ENCODE peak calls at places on chromosome 1, in four cellular contexts. J is fibroblast of pulmonary artery, S is skeletal muscle cell, T is fibroblast of the aortic adventitia. G is an unnamed sample.

GRCh38 chr1:48203287-48203900 is 19.1 kb upstream of the SLC5A9 start:
- DNase-seq in J (peak; percentile 44), S (no peak), T (peak; percentile 35), G (no peak)

GRCh38 chr1:229440821-229441537 is 7.1 kb upstream of the ACTA1 start:
- DNase-seq in J (peak; percentile 65), S (peak; percentile 31), T (peak; percentile 60), G (peak; percentile 42)

GRCh38 chr1:212525479-212526110 is 83.0 kb upstream of the ATF3 start:
- DNase-seq in J (no peak), S (no peak), T (no peak), G (peak; percentile 23)

GRCh38 chr1:43525995-43526394 is 4.7 kb upstream of the PTPRF start:
- DNase-seq in J (peak; percentile 68), S (peak; percentile 7), T (peak; percentile 73), G (peak; percentile 76)

GRCh38 chr1:41626616-41627375 is 142.3 kb upstream of the EDN2 start:
- DNase-seq in J (no peak), S (no peak), T (peak; percentile 25), G (peak; percentile 62)

GRCh38 chr1:212238552-212238951 is 46.7 kb upstream of the PPP2R5A start:
- DNase-seq in J (no peak), S (no peak), T (peak; percentile 68), G (peak; percentile 27)

GRCh38 chr1:99465176-99465900 is 180.6 kb upstream of the PALMD start:
- DNase-seq in J (peak; percentile 44), S (peak; percentile 85), T (peak; percentile 73), G (peak; percentile 92)

GRCh38 chr1:233661376-233662159 is 47.7 kb downstream of the KCNK1 start:
- DNase-seq in J (no peak), S (no peak), T (no peak), G (no peak)

GRCh38 chr1:47935856-47936255 is 61.3 kb downstream of the TRABD2B start:
- DNase-seq in J (no peak), S (no peak), T (no peak), G (no peak)

GRCh38 chr1:65075123-65075976 is 72.7 kb upstream of the AK4 start:
- DNase-seq in J (peak; percentile 85), S (no peak), T (peak; percentile 79), G (peak; percentile 68)

GRCh38 chr1:71464016-71464415 is 383.2 kb upstream of the ZRANB2 start:
- DNase-seq in J (no peak), S (no peak), T (peak; percentile 10), G (peak; percentile 29)

GRCh38 chr1:202107321-202107761 is 15.4 kb upstream of the GPR37L1 start:
- DNase-seq in J (no peak), S (no peak), T (no peak), G (no peak)

DNA sequence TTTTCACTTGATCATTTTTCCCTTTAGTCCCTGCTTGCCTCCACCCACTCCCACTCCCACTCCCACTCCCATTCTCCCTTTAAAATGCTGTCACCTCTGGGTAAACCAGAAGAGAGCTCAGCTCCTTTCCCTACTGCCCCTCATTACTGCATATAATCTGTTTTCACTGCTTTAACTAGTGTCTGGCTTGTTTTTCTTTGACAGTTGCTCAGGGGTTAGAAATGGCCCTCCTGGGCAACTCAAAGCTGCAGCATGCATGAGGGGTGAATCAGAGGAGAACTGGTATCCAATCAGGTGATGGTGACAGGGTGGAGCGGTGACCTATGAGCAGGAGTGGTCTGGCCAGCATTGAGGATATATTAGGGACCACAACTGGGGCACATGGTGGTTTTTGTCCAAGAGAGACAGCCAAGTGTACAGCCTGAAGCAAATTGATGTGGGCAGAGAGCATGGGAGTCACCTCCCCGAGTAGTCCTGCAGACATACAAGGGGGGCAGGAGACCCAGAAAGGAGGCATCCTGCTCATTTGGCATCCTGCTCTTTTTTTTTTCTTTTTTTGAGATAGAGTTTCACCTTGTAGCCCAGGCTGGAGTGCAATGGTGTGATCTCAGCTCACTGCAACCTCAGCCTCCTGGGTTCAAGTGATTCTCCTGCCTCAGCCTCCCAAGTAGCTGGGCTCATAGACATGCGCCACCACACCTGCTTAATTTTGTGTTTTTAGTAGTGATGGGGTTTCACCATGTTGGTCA is 42.7 kb upstream of the SRSF10 start:
- DNase-seq in J (peak; percentile 75), S (peak; percentile 73), T (peak; percentile 86), G (peak; percentile 74)
- H3K4me3 ChIP-seq in J (no peak overlapping the region), S (no peak overlapping the region), T (no peak overlapping the region), G (no peak overlapping the region)

GRCh38 chr1:39150779-39151178 is 53.7 kb upstream of the MACF1 start:
- DNase-seq in J (no peak), S (no peak), T (no peak), G (no peak)
- H3K4me3 ChIP-seq in J (no peak overlapping the region), S (no peak overlapping the region), T (no peak overlapping the region), G (no peak overlapping the region)

DNA sequence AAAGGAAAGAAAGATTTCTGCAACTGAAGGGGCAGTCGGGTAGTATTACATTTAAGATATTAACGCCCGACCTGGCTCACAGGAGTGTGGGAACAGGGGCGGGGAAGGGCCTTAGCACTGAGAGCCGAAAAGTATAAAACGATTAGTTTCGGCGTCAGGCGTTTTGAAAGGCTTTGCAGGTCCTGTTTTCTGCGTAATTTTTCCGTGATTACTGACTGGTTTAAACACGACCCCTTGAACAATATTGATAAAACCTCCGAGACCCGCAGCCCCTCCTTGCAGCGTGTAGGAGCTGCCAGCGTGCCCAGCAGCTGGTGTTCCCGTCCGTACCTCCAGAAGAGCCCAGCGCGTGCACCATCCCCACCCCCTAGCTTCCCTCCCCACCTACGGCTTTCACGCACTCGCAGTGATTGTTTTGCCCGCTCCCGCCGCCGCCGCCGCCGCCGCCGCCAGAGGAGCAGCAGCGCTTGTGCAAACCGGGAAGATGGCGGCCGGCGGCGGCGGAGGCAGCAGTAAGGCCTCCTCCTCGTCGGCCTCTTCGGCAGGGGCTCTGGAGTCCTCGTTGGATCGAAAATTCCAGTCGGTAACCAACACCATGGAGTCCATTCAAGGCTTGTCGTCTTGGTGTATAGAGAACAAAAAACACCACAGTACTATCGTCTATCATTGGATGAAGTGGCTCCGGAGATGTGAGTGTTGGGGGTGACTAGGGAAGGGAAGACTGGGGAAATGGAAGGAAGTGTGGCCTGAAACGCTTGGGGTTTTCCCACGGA is 470 bp downstream of the RPRD2 start:
- DNase-seq in J (peak; percentile 72), S (peak; percentile 36), T (peak; percentile 64), G (peak; percentile 80)
- H3K4me3 ChIP-seq in J (peak overlapping the region; percentile 79), S (peak overlapping the region; percentile 74), T (peak overlapping the region; percentile 82), G (peak overlapping the region; percentile 90)

GRCh38 chr1:28437260-28437923 is 67.9 kb downstream of the PHACTR4 start:
- DNase-seq in J (peak; percentile 72), S (peak; percentile 35), T (peak; percentile 77), G (peak; percentile 87)
- H3K4me3 ChIP-seq in J (no peak overlapping the region), S (no peak overlapping the region), T (peak overlapping the region; percentile 6), G (peak overlapping the region; percentile 50)

GRCh38 chr1:27572679-27573426 is 31.1 kb downstream of the AHDC1 start:
- DNase-seq in J (no peak), S (no peak), T (no peak), G (peak; percentile 62)
- H3K4me3 ChIP-seq in J (no peak overlapping the region), S (no peak overlapping the region), T (no peak overlapping the region), G (no peak overlapping the region)

GRCh38 chr1:37792943-37793686 is 532 bp upstream of the MANEAL start:
- DNase-seq in J (no peak), S (no peak), T (no peak), G (no peak)
- H3K4me3 ChIP-seq in J (no peak overlapping the region), S (no peak overlapping the region), T (no peak overlapping the region), G (no peak overlapping the region)

DNA sequence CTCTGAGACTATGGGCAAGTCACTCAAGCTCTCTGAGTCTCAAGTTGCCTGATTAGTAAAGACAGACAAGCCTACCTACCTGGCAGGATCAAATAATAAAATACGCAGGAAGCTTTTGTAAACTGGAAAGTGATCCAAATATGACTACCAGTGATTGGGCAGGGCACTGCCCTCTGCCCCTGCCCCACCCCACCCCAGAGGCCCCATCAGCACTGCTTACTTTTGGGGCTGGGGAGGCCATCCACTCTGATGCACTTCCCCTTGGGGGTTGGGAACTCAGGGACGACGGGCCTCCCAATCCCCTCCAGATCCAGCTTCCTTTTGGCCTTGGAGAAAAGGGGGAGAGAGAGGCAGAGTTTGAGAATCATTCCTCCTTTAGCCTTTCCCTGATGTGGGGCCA is 6.9 kb downstream of the E2F2 start:
- DNase-seq in J (no peak), S (no peak), T (no peak), G (no peak)
- H3K4me3 ChIP-seq in J (no peak overlapping the region), S (no peak overlapping the region), T (no peak overlapping the region), G (no peak overlapping the region)

GRCh38 chr1:151157067-151157531 is 650 bp downstream of the TNFAIP8L2 start:
- DNase-seq in J (no peak), S (no peak), T (no peak), G (no peak)
- H3K4me3 ChIP-seq in J (no peak overlapping the region), S (no peak overlapping the region), T (no peak overlapping the region), G (no peak overlapping the region)